ENCODE peak calls at places on chromosomes 11 and 22, in nine cellular contexts. I is A549; Z is ovary; L is heart left ventricle; M is SJSA1; J is suprapubic skin; Q is uterus; R is CD8-positive, alpha-beta T cell; E is kidney. B is an unnamed sample.

GRCh38 chr11:117910525-117910924 is 18.7 kb downstream of the TMPRSS13 start:
- DNase-seq in J (no peak), L (no peak), I (no peak), E (no peak), Q (peak), Z (peak), R (no peak), M (no peak), B (no peak)

GRCh38 chr11:45917623-45918330 is at the start of gene PEX16:
- DNase-seq in E (peak), R (peak), J (peak), Q (peak), M (peak), L (peak), I (peak), Z (peak), B (peak)

GRCh38 chr11:74279256-74279655 is 32.2 kb downstream of the P4HA3 start:
- DNase-seq in E (no peak), L (no peak), I (peak), J (no peak), M (no peak), Z (no peak), Q (no peak), R (no peak), B (no peak)

GRCh38 chr11:3849297-3849874 is 6.1 kb upstream of the STIM1 start:
- DNase-seq in J (no peak), M (peak), R (peak), I (peak), Q (no peak), E (no peak), L (no peak), Z (no peak), B (no peak)

GRCh38 chr11:12232819-12233601 is 122.6 kb downstream of the MICAL2 start:
- DNase-seq in L (no peak), R (no peak), E (no peak), J (no peak), Q (no peak), Z (no peak), I (peak), M (peak), B (no peak)

GRCh38 chr22:40463017-40463631 is 92.7 kb downstream of the SGSM3 start:
- DNase-seq in I (no peak), E (no peak), Z (no peak), M (no peak), R (peak), L (no peak), J (no peak), Q (no peak), B (no peak)

GRCh38 chr11:117256573-117256972 is 24.1 kb downstream of the RNF214 start:
- DNase-seq in M (no peak), R (no peak), Z (no peak), E (no peak), J (no peak), Q (no peak), L (no peak), I (no peak), B (no peak)

GRCh38 chr11:8832571-8833260 is 78.3 kb upstream of the AKIP1 start:
- DNase-seq in E (peak), M (peak), I (no peak), L (no peak), R (no peak), J (no peak), Q (no peak), Z (no peak), B (no peak)

GRCh38 chr22:30416403-30416802 is 9.2 kb upstream of the MTFP1 start:
- DNase-seq in Z (no peak), E (no peak), J (no peak), L (no peak), R (no peak), I (peak), Q (no peak), M (no peak), B (no peak)

DNA sequence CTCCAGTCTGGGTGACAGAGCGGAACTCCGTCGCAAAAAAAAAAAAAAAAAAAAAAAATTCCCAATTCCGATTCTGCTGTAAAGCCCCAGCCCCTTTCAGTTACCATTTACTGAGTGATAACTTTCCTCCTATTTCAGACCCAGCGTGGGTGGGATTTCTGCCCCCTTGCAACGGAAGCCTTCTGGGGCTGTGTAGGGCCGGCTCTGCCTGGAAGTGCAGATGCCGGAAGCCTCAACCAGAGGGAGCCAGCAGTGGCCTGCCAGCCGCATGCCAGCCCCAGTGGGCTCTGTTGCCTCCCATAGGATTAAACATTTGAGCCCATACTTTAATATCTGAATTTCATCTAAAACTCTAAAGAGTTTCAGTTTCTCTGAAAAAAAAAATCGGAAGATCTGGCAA is 60.0 kb upstream of the NUP50 start:
- DNase-seq in Z (no peak), J (no peak), M (no peak), E (no peak), I (no peak), R (no peak), Q (no peak), L (no peak), B (no peak)
- H3K27ac ChIP-seq in Z (no peak), J (no peak), M (no peak), E (no peak), I (no peak), R (no peak), Q (no peak), L (no peak), B (no peak)

DNA sequence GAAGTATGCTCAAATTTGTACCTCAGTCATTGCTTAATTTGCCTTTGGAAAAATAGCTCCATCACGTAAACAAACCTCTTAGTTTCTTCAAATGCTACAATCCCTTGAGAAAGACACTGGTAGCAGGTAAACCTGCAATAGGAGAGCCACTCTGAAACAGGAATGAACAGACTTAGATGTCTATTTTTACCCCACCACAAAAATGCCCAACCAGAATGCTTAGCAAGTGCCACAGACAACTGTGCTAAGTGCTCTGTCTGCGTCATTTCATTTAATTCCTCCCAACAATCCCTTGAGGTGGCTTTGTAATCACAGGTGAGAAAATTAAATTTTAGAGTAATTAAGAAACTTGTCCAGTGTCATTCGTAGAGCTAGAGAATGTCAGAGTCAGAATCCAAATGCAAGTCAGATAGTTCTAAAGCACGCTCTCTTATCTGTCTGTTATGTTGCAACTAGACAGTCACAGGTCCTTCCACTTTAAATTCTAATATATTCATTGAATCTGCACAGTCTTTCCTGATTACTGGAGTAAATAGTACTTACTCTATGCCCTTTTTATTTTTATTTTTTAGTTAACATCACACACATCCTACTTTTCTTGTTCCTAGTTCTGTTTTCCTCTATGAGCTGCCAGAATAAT is 89.0 kb upstream of the GRIA4 start:
- DNase-seq in I (no peak), M (no peak), E (no peak), R (no peak), Z (no peak), Q (no peak), J (no peak), L (no peak), B (no peak)
- H3K4me3 ChIP-seq in I (no peak), M (no peak), E (no peak), R (no peak), Z (no peak), Q (no peak), J (no peak), L (no peak), B (no peak)

GRCh38 chr11:71453021-71453910 is at the start of gene NADSYN1:
- DNase-seq in L (peak), R (peak), E (peak), Z (peak), Q (peak), M (peak), J (peak), I (peak), B (peak)

GRCh38 chr11:71449596-71449995 is 1.4 kb upstream of the DHCR7 start:
- DNase-seq in Q (no peak), R (no peak), E (peak), I (no peak), J (no peak), Z (no peak), M (no peak), L (no peak), B (no peak)

GRCh38 chr11:71450507-71450906 is 2.3 kb upstream of the DHCR7 start:
- DNase-seq in Z (no peak), M (no peak), L (no peak), I (no peak), R (no peak), J (no peak), Q (no peak), E (no peak), B (no peak)

GRCh38 chr11:71453911-71454304 is 905 bp downstream of the NADSYN1 start:
- DNase-seq in E (no peak), J (no peak), R (no peak), L (no peak), M (no peak), I (no peak), Z (no peak), Q (no peak), B (no peak)

DNA sequence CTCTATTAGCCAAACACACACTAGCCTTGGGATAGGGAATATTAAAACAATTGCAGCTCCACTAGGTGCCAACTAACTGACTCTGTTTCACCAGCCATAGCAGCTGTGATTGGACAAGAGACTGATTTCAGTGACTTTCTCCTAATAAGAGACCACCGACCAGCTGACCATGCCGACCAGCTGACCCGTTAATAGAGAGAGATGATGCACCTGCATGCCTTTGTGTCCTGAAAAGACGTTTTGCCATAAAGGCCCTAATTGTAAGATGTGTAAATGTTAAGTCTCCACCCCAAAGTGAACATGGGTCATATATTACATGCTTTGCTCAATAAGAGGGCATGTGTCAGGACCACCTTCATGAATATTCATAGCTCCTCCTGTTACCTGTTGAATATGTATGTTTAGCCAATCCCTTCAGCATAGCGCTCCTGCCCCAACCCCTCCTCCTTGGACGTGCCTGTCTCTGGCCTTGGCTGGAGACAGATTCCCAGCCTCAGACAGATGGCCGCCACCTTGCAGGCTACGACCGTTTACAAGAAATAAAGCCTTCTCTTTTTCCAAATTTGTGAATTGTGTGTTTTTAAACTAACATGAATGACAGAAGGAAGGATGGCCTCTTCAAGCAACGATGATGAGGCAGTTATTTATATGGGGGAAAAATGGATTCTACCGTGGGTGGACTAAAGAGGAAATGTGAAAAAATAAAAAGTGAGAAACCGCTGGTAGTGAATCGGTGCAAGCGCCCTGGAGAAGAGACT is 1.2 kb upstream of the NADSYN1 start:
- DNase-seq in M (no peak), I (no peak), Z (no peak), L (no peak), J (peak), E (peak), R (no peak), Q (no peak), B (no peak)
- H3K27ac ChIP-seq in M (no peak), I (no peak), Z (peak), L (peak), J (peak), E (no peak), R (peak), Q (peak), B (peak)

GRCh38 chr22:29314074-29314473 is 1.4 kb downstream of the RASL10A start:
- DNase-seq in E (peak), Q (no peak), J (peak), R (no peak), I (no peak), Z (no peak), M (no peak), L (no peak), B (no peak)

GRCh38 chr22:29314537-29315285 is 786 bp downstream of the RASL10A start:
- DNase-seq in I (no peak), Z (no peak), J (peak), Q (no peak), E (peak), L (no peak), R (no peak), M (no peak), B (no peak)

GRCh38 chr22:29316429-29316828 is 932 bp upstream of the RASL10A start:
- DNase-seq in M (no peak), L (no peak), Z (no peak), Q (no peak), E (peak), J (peak), R (no peak), I (no peak), B (no peak)

GRCh38 chr22:29313126-29314071 is 2.1 kb downstream of the RASL10A start:
- DNase-seq in M (no peak), L (no peak), Z (no peak), J (peak), I (peak), R (no peak), Q (peak), E (peak), B (no peak)

GRCh38 chr22:29315286-29316195 is at the start of gene RASL10A:
- DNase-seq in J (peak), Z (no peak), E (peak), Q (no peak), M (no peak), L (no peak), R (no peak), I (no peak), B (no peak)
- H3K4me3 ChIP-seq in J (peak), Z (peak), E (no peak), Q (no peak), M (peak), L (peak), R (no peak), I (peak), B (peak)

DNA sequence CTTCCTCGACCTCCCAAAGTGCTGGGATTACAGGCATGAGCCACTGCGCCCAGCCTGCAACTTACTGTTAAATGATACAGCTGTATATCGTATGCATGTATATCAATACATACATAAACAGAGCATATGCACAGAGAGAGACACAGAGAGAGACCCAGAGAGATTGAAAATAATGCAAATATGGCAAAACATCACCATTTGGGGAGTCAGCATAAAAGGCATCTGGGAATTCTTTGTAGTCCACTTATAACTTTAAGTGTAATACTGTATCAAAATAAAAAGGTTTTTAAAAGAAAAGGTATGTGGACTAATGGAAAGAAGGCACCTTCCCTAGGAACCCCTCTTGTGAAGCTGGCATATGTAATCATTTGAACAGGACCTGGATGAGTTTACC is 21.8 kb downstream of the ALX4 start:
- DNase-seq in R (no peak), I (no peak), Z (no peak), L (no peak), M (no peak), Q (no peak), E (no peak), J (no peak), B (no peak)
- H3K27ac ChIP-seq in R (no peak), I (peak), Z (no peak), L (no peak), M (peak), Q (no peak), E (no peak), J (no peak), B (no peak)

DNA sequence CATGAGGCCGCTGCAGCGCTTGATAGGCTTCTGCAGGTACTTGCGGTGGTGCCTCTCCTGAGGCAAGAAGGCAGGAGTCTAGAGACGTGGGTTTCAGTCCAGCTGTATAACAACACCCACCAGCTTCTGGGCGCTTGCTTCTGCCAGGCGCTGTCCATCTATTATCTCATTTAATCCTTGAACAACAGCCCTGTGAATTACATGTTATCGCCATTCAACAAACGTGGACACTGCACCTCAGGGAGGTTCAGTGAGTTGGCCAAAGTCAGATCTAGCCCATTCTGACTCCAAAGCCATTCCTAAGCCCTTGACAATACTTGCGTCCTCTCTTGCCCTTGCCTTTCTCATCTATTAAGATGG is 436 bp upstream of the FAM181B start:
- DNase-seq in Z (no peak), R (no peak), L (no peak), I (no peak), E (no peak), Q (no peak), M (no peak), J (no peak), B (no peak)
- H3K4me3 ChIP-seq in Z (peak), R (peak), L (peak), I (peak), E (peak), Q (peak), M (peak), J (peak), B (peak)

DNA sequence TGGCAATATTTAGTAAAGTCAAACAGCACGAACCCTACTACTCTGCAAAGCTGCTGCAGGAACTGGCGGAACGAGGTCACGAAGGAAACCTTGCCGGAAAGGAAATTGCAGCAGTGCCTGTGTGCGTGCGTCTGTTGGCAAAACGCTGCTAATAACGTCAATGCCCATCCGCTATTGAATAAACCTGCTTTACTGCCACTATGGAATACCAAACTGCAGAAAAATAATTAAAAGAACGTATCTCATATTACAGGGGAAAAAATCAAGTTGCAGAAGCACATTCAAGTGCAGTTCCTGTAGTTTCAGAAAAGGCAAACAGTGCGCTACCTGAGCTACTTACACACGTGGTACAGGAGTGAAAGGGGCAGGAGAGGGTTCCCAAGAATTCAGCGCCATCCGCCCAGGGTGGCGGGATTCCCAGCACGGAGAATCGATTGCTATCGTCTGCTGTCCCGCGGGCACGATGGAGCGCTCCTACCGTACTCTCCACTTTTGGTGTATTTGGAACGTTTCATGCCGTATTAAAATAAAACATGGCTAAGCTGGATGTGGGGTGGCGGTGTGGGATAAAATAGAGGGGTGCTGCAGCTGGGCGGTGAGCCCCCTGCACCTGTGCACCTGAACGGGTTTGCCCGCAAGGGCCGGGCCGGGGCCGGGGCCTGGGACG is 516 bp upstream of the NADSYN1 start:
- DNase-seq in I (no peak), L (peak), Z (peak), R (peak), Q (peak), J (peak), E (peak), M (no peak), B (no peak)
- H3K27ac ChIP-seq in I (peak), L (peak), Z (peak), R (peak), Q (peak), J (peak), E (peak), M (no peak), B (peak)

B was measured in thoracic aorta.